ENCODE peak calls at places on chromosomes 13 and 19, in six cellular contexts. N is H1, P is HepG2, G is SK-N-SH, Y is K562, T is GM12878. V is an unnamed sample.

GRCh38 chr13:36998624-36999041 is 507 bp downstream of the ALG5 start:
- DNase-seq in T (no peak), G (peak), P (no peak), N (peak), Y (peak), V (no peak)

GRCh38 chr13:51547425-51548176 is 36.7 kb upstream of the WDFY2 start:
- DNase-seq in T (no peak), Y (no peak), G (no peak), P (peak), N (no peak), V (no peak)

GRCh38 chr13:27252467-27252866 is 1.1 kb downstream of the RPL21 start:
- DNase-seq in Y (no peak), G (no peak), N (no peak), T (no peak), P (no peak), V (no peak)

GRCh38 chr19:42275103-42275502 is 6.1 kb downstream of the CIC start:
- DNase-seq in N (no peak), P (no peak), G (no peak), Y (no peak), T (no peak), V (no peak)

GRCh38 chr13:113950451-113951245 is 23.2 kb downstream of the C13orf46 start:
- DNase-seq in N (no peak), T (no peak), Y (no peak), P (no peak), G (no peak), V (no peak)

GRCh38 chr13:33353210-33353609 is 67.7 kb upstream of the STARD13 start:
- DNase-seq in T (peak), Y (no peak), G (no peak), N (no peak), P (no peak), V (no peak)

GRCh38 chr19:8459095-8459494 is 14.3 kb downstream of the HNRNPM start:
- DNase-seq in G (no peak), N (no peak), Y (no peak), T (no peak), P (no peak), V (no peak)

GRCh38 chr19:1591421-1592022 is 1.1 kb downstream of the MBD3 start:
- DNase-seq in N (no peak), P (no peak), Y (no peak), G (peak), T (no peak), V (no peak)

GRCh38 chr13:98105929-98106336 is 37.0 kb upstream of the FARP1 start:
- DNase-seq in Y (peak), G (no peak), P (peak), T (no peak), N (no peak), V (no peak)

GRCh38 chr19:5651361-5651760 is 28.5 kb downstream of the SAFB start:
- DNase-seq in T (no peak), P (no peak), Y (no peak), G (no peak), N (no peak), V (no peak)

GRCh38 chr13:112587359-112587766 is 590 bp downstream of the TUBGCP3 start:
- DNase-seq in P (peak), G (peak), T (no peak), N (peak), Y (peak), V (peak)

GRCh38 chr13:113649212-113649611 is 8.8 kb downstream of the ATP4B start:
- DNase-seq in T (no peak), Y (no peak), P (no peak), N (no peak), G (no peak), V (no peak)

GRCh38 chr13:106163426-106163825 is 372.0 kb downstream of the EFNB2 start:
- DNase-seq in G (no peak), P (no peak), Y (no peak), N (no peak), T (no peak), V (no peak)

GRCh38 chr13:24923305-24923640 is 159.3 kb downstream of the RNF17 start:
- DNase-seq in N (no peak), Y (peak), G (peak), T (peak), P (no peak), V (no peak)

GRCh38 chr13:30569901-30570576 is 47.7 kb upstream of the USPL1 start:
- DNase-seq in G (no peak), Y (peak), N (peak), P (peak), T (no peak), V (no peak)

GRCh38 chr13:33908111-33908510 is 90.2 kb downstream of the RFC3 start:
- DNase-seq in Y (no peak), G (no peak), P (no peak), N (no peak), T (no peak), V (no peak)

GRCh38 chr19:6414033-6414643 is 10.5 kb downstream of the KHSRP start:
- DNase-seq in Y (no peak), P (no peak), N (peak), G (peak), T (no peak), V (no peak)

GRCh38 chr13:110092869-110093268 is 214.1 kb downstream of the COL4A1 start:
- DNase-seq in P (no peak), G (no peak), T (no peak), N (no peak), Y (no peak), V (no peak)

GRCh38 chr13:44159633-44160279 is 213.9 kb upstream of the SERP2 start:
- DNase-seq in P (no peak), G (no peak), T (no peak), Y (no peak), N (no peak), V (peak)

GRCh38 chr19:4474504-4475136 is 2.5 kb downstream of the HDGFL2 start:
- DNase-seq in T (no peak), Y (peak), N (peak), P (no peak), G (peak), V (peak)

GRCh38 chr13:113291997-113292862 is 4.8 kb upstream of the LAMP1 start:
- DNase-seq in T (no peak), N (peak), G (peak), Y (peak), P (no peak), V (peak)

GRCh38 chr13:41533676-41534075 is 76.3 kb downstream of the RGCC start:
- DNase-seq in P (no peak), T (no peak), N (no peak), G (no peak), Y (no peak), V (no peak)

GRCh38 chr19:33294058-33294798 is 8.1 kb downstream of the CEBPA start:
- DNase-seq in T (no peak), G (no peak), P (no peak), Y (no peak), N (no peak), V (no peak)

GRCh38 chr19:33292595-33293254 is 9.6 kb downstream of the CEBPA start:
- DNase-seq in G (no peak), T (no peak), P (no peak), Y (no peak), N (no peak), V (peak)

GRCh38 chr19:33291623-33292534 is 10.5 kb downstream of the CEBPA start:
- DNase-seq in N (no peak), P (no peak), T (no peak), Y (no peak), G (no peak), V (no peak)

GRCh38 chr19:33290956-33291622 is 11.2 kb downstream of the CEBPA start:
- DNase-seq in N (no peak), T (no peak), G (no peak), Y (no peak), P (no peak), V (no peak)

GRCh38 chr19:33293255-33294057 is 8.9 kb downstream of the CEBPA start:
- DNase-seq in T (no peak), P (peak), N (no peak), G (no peak), Y (peak), V (no peak)
- TF ChIP-seq JUND in T (no peak), P (no peak), N (no peak), G (no peak), Y (no peak), V (no peak)

GRCh38 chr19:15464394-15465385 is at the start of gene RASAL3:
- DNase-seq in N (no peak), G (no peak), P (no peak), Y (no peak), T (peak), V (no peak)
- TF ChIP-seq JUND in N (no peak), G (no peak), P (no peak), Y (no peak), T (no peak), V (no peak)

GRCh38 chr13:92460479-92460878 is 766.1 kb upstream of the GPC6 start:
- DNase-seq in N (no peak), P (no peak), Y (no peak), T (no peak), G (no peak), V (peak)

GRCh38 chr13:92461402-92461801 is 765.2 kb upstream of the GPC6 start:
- DNase-seq in P (no peak), N (no peak), T (no peak), G (no peak), Y (no peak), V (no peak)

GRCh38 chr13:92461831-92462230 is 764.8 kb upstream of the GPC6 start:
- DNase-seq in G (no peak), Y (no peak), P (no peak), T (no peak), N (no peak), V (no peak)

DNA sequence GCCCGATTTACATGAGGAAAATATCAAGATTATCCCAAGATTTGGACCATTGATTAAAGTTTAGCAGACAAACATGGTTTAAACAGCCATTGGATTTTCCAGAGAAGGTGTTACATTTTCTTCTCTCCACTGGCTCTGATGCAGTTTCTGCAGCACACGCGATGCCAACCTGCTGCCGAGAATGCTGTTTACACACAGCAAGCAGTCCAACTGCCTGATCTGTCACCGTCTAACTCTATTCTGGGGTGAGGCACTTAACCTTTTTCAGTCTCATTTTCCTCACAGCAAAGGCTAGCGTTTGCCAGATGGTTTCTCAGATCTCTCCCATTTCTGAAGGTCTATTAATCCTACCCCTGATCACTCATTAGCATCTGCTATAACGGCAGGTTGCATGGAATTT is 763.5 kb upstream of the GPC6 start:
- DNase-seq in T (no peak), N (no peak), P (no peak), G (no peak), Y (no peak), V (peak)
- TF ChIP-seq JUND in T (no peak), N (no peak), P (no peak), G (no peak), Y (no peak), V (no peak)

GRCh38 chr19:41218615-41219507 is at the start of gene AXL:
- DNase-seq in N (peak), T (no peak), G (peak), P (peak), Y (no peak), V (no peak)
- TF ChIP-seq JUND in N (peak), T (no peak), G (no peak), P (no peak), Y (no peak), V (no peak)

GRCh38 chr13:20470136-20470535 is 55.5 kb downstream of the CRYL1 start:
- DNase-seq in Y (no peak), P (no peak), G (no peak), T (no peak), N (no peak), V (no peak)

GRCh38 chr13:20473139-20473538 is 52.5 kb downstream of the CRYL1 start:
- DNase-seq in P (no peak), G (no peak), Y (no peak), T (no peak), N (no peak), V (no peak)

GRCh38 chr13:20474515-20474914 is 51.1 kb downstream of the CRYL1 start:
- DNase-seq in N (no peak), G (no peak), T (no peak), P (no peak), Y (no peak), V (no peak)

GRCh38 chr13:20473888-20474287 is 51.8 kb downstream of the CRYL1 start:
- DNase-seq in G (no peak), P (no peak), Y (no peak), T (no peak), N (no peak), V (no peak)

DNA sequence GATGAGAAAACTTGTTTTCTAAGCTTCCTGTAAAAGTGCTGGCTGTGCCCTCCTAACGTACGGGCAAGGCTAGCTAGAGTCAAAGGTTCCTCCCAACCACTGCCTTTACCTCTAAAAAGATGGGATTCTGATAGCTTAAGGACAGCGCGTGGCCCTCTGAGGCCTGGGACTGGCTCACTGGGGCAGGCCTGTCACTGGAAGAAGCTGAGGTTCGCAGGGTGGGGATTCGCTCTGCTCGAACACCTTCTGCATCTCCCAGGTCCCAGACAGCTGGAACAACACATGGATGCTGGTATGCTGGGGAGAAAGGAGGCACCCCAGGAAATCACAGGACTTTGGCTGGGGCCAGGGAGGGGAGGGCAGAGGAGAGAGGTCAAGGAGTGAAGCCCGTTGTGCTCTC is 53.1 kb downstream of the CRYL1 start:
- DNase-seq in Y (no peak), G (no peak), P (no peak), T (no peak), N (no peak), V (no peak)
- TF ChIP-seq JUND in Y (no peak), G (no peak), P (no peak), T (no peak), N (no peak), V (no peak)

GRCh38 chr13:53513199-53513598 is 484.6 kb downstream of the OLFM4 start:
- DNase-seq in Y (no peak), G (no peak), N (no peak), P (no peak), T (no peak), V (no peak)
- TF ChIP-seq JUND in Y (no peak), G (no peak), N (no peak), P (no peak), T (no peak), V (no peak)